ENCODE peak calls at places on chromosome 2, in four cellular contexts. One of them, this sample, is unnamed.

GRCh38 chr2:11692966-11693521 is 23.0 kb upstream of the NTSR2 start:
- DNase-seq in nephron progenitor cell: peak
- DNase-seq in AG09309: no peak
- DNase-seq in lower lobe of right lung: no peak
- DNase-seq in this sample: peak

GRCh38 chr2:30708491-30709290 is 98.6 kb downstream of the CAPN13 start:
- DNase-seq in nephron progenitor cell: no peak
- DNase-seq in AG09309: no peak
- DNase-seq in lower lobe of right lung: no peak
- DNase-seq in this sample: no peak

GRCh38 chr2:139354518-139354917 is 574.3 kb upstream of the NXPH2 start:
- DNase-seq in nephron progenitor cell: no peak
- DNase-seq in AG09309: no peak
- DNase-seq in lower lobe of right lung: no peak
- DNase-seq in this sample: no peak

GRCh38 chr2:164847966-164848365 is 6.3 kb upstream of the COBLL1 start:
- DNase-seq in nephron progenitor cell: no peak
- DNase-seq in AG09309: peak
- DNase-seq in lower lobe of right lung: no peak
- DNase-seq in this sample: no peak

GRCh38 chr2:196504788-196505187 is 134.7 kb upstream of the CCDC150 start:
- DNase-seq in nephron progenitor cell: no peak
- DNase-seq in AG09309: no peak
- DNase-seq in lower lobe of right lung: no peak
- DNase-seq in this sample: no peak

GRCh38 chr2:18132697-18133096 is 254.2 kb downstream of the KCNS3 start:
- DNase-seq in nephron progenitor cell: no peak
- DNase-seq in AG09309: no peak
- DNase-seq in lower lobe of right lung: no peak
- DNase-seq in this sample: no peak

GRCh38 chr2:62407401-62407800 is 98.6 kb downstream of the TMEM17 start:
- DNase-seq in nephron progenitor cell: no peak
- DNase-seq in AG09309: no peak
- DNase-seq in lower lobe of right lung: no peak
- DNase-seq in this sample: no peak

GRCh38 chr2:102509749-102510148 is 36.7 kb downstream of the SLC9A4 start:
- DNase-seq in nephron progenitor cell: no peak
- DNase-seq in AG09309: no peak
- DNase-seq in lower lobe of right lung: no peak
- DNase-seq in this sample: no peak

GRCh38 chr2:241739651-241740050 is 5.2 kb downstream of the D2HGDH start:
- DNase-seq in nephron progenitor cell: no peak
- DNase-seq in AG09309: no peak
- DNase-seq in lower lobe of right lung: no peak
- DNase-seq in this sample: no peak

GRCh38 chr2:208552943-208553342 is 146.4 kb downstream of the PTH2R start:
- DNase-seq in nephron progenitor cell: no peak
- DNase-seq in AG09309: no peak
- DNase-seq in lower lobe of right lung: no peak
- DNase-seq in this sample: no peak

GRCh38 chr2:110770696-110771425 is 38.5 kb downstream of the ACOXL start:
- DNase-seq in nephron progenitor cell: no peak
- DNase-seq in AG09309: peak
- DNase-seq in lower lobe of right lung: no peak
- DNase-seq in this sample: no peak

GRCh38 chr2:32946314-32947075 is at the start of gene LTBP1:
- DNase-seq in nephron progenitor cell: peak
- DNase-seq in AG09309: no peak
- DNase-seq in lower lobe of right lung: peak
- DNase-seq in this sample: peak
- TF ChIP-seq CTCF in nephron progenitor cell: peak
- TF ChIP-seq CTCF in AG09309: peak
- TF ChIP-seq CTCF in lower lobe of right lung: peak
- TF ChIP-seq CTCF in this sample: peak

DNA sequence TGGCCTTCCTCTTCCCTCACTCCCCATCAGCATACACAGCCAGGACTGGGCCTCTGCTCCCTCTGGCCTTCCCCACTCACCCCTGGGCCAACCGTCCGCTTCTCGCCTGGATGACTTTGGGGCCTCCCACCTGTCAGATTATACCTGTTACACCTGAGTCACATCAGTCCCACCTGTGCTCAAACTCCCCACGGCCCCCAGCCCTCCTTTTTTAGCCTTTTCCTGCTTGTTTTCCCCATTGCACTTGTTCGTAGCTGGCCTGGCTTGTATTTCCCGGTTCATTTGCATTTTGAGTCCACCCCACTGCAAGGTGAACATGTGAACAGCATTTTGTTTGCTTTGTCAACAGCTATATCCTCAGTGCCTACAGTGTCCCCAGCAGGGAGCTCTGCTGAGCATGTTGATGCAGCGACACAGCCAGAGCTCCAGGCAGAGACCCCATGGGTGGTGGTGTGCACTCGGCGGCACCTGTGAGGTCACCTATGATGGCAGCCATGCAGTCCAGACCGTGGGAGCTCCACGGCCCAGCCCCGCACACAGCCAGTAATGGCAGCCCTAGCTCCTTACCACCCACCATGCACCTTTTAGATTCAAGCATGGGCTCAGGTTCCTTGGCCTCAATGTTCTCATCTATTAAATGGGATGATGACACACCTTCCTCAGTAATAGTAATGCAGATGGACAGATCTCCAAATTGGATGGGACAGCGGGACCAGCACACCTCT is 276.4 kb upstream of the HS6ST1 start:
- DNase-seq in nephron progenitor cell: no peak
- DNase-seq in AG09309: no peak
- DNase-seq in lower lobe of right lung: no peak
- DNase-seq in this sample: no peak
- TF ChIP-seq CTCF in nephron progenitor cell: no peak
- TF ChIP-seq CTCF in AG09309: no peak
- TF ChIP-seq CTCF in lower lobe of right lung: no peak
- TF ChIP-seq CTCF in this sample: no peak

GRCh38 chr2:71777946-71778345 is 324.6 kb downstream of the DYSF start:
- DNase-seq in nephron progenitor cell: no peak
- DNase-seq in AG09309: no peak
- DNase-seq in lower lobe of right lung: no peak
- DNase-seq in this sample: no peak

GRCh38 chr2:71779306-71779855 is 326.0 kb downstream of the DYSF start:
- DNase-seq in nephron progenitor cell: no peak
- DNase-seq in AG09309: no peak
- DNase-seq in lower lobe of right lung: no peak
- DNase-seq in this sample: no peak

GRCh38 chr2:71780162-71780561 is 326.8 kb downstream of the DYSF start:
- DNase-seq in nephron progenitor cell: no peak
- DNase-seq in AG09309: no peak
- DNase-seq in lower lobe of right lung: no peak
- DNase-seq in this sample: no peak

GRCh38 chr2:71776227-71776626 is 322.9 kb downstream of the DYSF start:
- DNase-seq in nephron progenitor cell: no peak
- DNase-seq in AG09309: no peak
- DNase-seq in lower lobe of right lung: no peak
- DNase-seq in this sample: no peak

GRCh38 chr2:71778514-71779305 is 325.3 kb downstream of the DYSF start:
- DNase-seq in nephron progenitor cell: no peak
- DNase-seq in AG09309: no peak
- DNase-seq in lower lobe of right lung: no peak
- DNase-seq in this sample: peak
- TF ChIP-seq CTCF in nephron progenitor cell: no peak
- TF ChIP-seq CTCF in AG09309: peak
- TF ChIP-seq CTCF in lower lobe of right lung: no peak
- TF ChIP-seq CTCF in this sample: no peak

DNA sequence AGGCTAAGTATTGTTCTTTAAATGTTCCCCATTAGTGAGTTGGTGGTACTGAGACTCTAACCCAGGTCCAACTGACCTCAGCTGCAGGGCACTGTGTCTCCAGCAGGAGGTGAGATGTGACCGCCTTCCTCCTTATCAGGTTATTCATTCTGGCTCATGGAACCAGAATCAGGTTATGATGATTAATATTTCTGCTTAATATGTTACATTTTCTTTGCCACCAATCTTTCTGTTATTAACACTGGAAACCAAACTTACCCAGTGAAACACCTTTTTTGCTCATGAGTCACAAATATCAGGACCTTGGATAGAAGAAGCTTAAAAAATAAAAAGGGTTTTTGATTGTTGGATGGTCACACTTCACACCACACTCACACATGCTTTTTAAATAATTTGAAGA is 85.4 kb downstream of the DPP4 start:
- DNase-seq in nephron progenitor cell: no peak
- DNase-seq in AG09309: no peak
- DNase-seq in lower lobe of right lung: no peak
- DNase-seq in this sample: no peak
- TF ChIP-seq CTCF in nephron progenitor cell: no peak
- TF ChIP-seq CTCF in AG09309: no peak
- TF ChIP-seq CTCF in lower lobe of right lung: no peak
- TF ChIP-seq CTCF in this sample: peak

This sample was measured in neural crest cell.